ENCODE peak calls at places on chromosomes 13 and 19, in ten cellular contexts. I is body of pancreas, Q is stomach, H is pancreas, D is psoas muscle, C is uterus, R is breast epithelium, L is suprapubic skin, E is lung, N is NT2/D1. W is an unnamed sample.
A peak's percentile ranks its signal among the peaks of the same experiment; 100 is the strongest.

GRCh38 chr19:50720181-50720920 is 749 bp upstream of the SHANK1 start:
- DNase-seq in L (no peak), E (no peak), D (no peak), H (no peak), C (no peak), Q (no peak), N (no peak), I (no peak), R (no peak), W (no peak)

GRCh38 chr13:93788456-93788855 is 561.8 kb downstream of the GPC6 start:
- DNase-seq in E (no peak), D (no peak), H (no peak), L (no peak), R (no peak), N (no peak), I (no peak), C (no peak), Q (no peak), W (no peak)

GRCh38 chr19:46783670-46784069 is 4.7 kb downstream of the SLC1A5 start:
- DNase-seq in N (no peak), E (no peak), R (no peak), I (no peak), L (no peak), D (no peak), H (no peak), C (no peak), Q (no peak), W (no peak)

GRCh38 chr19:51415187-51415586 is 2.3 kb downstream of the SIGLEC10 start:
- DNase-seq in I (no peak), D (no peak), N (no peak), C (no peak), R (no peak), Q (no peak), L (no peak), E (no peak), H (no peak), W (no peak)

GRCh38 chr13:98509271-98510155 is 67.4 kb downstream of the STK24 start:
- DNase-seq in N (no peak), L (peak; percentile 84), H (no peak), E (peak; percentile 44), Q (peak; percentile 66), R (no peak), D (peak; percentile 60), I (no peak), C (no peak), W (peak; percentile 86)

GRCh38 chr13:61286148-61286745 is 129.4 kb downstream of the PCDH20 start:
- DNase-seq in R (no peak), N (peak; percentile 6), C (no peak), H (no peak), I (no peak), Q (peak; percentile 27), D (no peak), E (no peak), L (no peak), W (no peak)

GRCh38 chr19:41554902-41555301 is 21.1 kb upstream of the CEACAM21 start:
- DNase-seq in N (no peak), Q (no peak), H (no peak), E (no peak), C (no peak), D (no peak), R (no peak), I (no peak), L (no peak), W (no peak)

GRCh38 chr19:8688930-8689329 is 9.7 kb downstream of the ACTL9 start:
- DNase-seq in L (no peak), I (no peak), D (no peak), H (no peak), E (no peak), C (no peak), Q (no peak), R (no peak), N (no peak), W (no peak)

GRCh38 chr19:55080915-55081772 is 5.5 kb downstream of the EPS8L1 start:
- DNase-seq in I (peak; percentile 68), C (peak; percentile 53), N (no peak), E (peak; percentile 92), R (peak; percentile 74), H (peak; percentile 72), Q (peak; percentile 66), L (peak; percentile 90), D (peak; percentile 69), W (peak; percentile 95)

GRCh38 chr13:20713751-20714150 is 10.3 kb downstream of the IL17D start:
- DNase-seq in C (no peak), L (no peak), N (no peak), E (no peak), R (no peak), H (no peak), I (no peak), Q (no peak), D (peak; percentile 59), W (peak; percentile 71)

GRCh38 chr13:104833221-104833620 is 1702.2 kb downstream of the EFNB2 start:
- DNase-seq in I (no peak), H (no peak), D (no peak), N (no peak), E (no peak), C (no peak), Q (no peak), R (no peak), L (no peak), W (no peak)

DNA sequence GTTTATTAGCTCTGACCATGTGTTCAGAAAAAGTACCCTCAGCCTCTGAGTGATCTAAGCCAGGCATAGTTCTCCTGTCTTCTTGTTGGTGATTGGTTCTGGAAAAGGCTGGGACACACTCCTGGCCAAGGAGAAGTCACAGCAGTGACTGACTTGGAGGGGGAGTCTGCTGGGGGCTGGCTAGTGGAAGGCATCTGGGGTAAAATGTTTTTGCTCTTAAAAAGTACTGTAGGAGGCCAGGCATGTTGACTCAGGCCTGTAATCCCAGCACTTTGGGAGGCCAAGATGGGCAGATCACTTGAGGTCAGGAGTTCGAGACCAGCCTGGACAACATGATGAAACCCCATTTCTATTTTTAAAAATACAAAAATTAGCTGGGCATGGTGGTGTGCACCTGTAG is 21.7 kb downstream of the FAM187B start:
- DNase-seq in D (no peak), I (no peak), Q (peak; percentile 10), R (no peak), H (no peak), C (no peak), L (no peak), N (no peak), E (peak; percentile 14), W (no peak)
- H3K4me1 ChIP-seq in D (no peaks in the 10 kb centered on the region), I (peaks cover 11% of the 10 kb centered on the region), Q (peaks cover 3% of the 10 kb centered on the region), R (no peaks in the 10 kb centered on the region), H (no peaks in the 10 kb centered on the region), C (no peaks in the 10 kb centered on the region), L (no peaks in the 10 kb centered on the region), N (peaks cover 9% of the 10 kb centered on the region), E (no peaks in the 10 kb centered on the region), W (peaks cover 3% of the 10 kb centered on the region)

GRCh38 chr19:13047374-13047773 is 52.1 kb downstream of the NFIX start:
- DNase-seq in N (no peak), L (no peak), C (no peak), E (no peak), Q (no peak), H (no peak), R (no peak), D (no peak), I (no peak), W (no peak)

GRCh38 chr19:13045812-13046211 is 50.5 kb downstream of the NFIX start:
- DNase-seq in C (no peak), R (no peak), L (no peak), I (no peak), H (no peak), D (no peak), Q (no peak), E (no peak), N (no peak), W (no peak)

GRCh38 chr19:13042443-13043130 is 47.3 kb downstream of the NFIX start:
- DNase-seq in Q (no peak), E (no peak), L (no peak), D (no peak), H (no peak), I (no peak), C (no peak), R (no peak), N (no peak), W (peak; percentile 39)

GRCh38 chr19:13043285-13043684 is 48.0 kb downstream of the NFIX start:
- DNase-seq in C (no peak), R (no peak), D (no peak), N (no peak), I (no peak), E (no peak), Q (no peak), H (no peak), L (no peak), W (no peak)

GRCh38 chr19:13044160-13044853 is 49.0 kb downstream of the NFIX start:
- DNase-seq in D (no peak), L (no peak), Q (no peak), R (no peak), C (no peak), I (no peak), H (no peak), N (no peak), E (no peak), W (no peak)
- H3K4me1 ChIP-seq in D (peaks cover 91% of the 10 kb centered on the region), L (peaks cover 92% of the 10 kb centered on the region), Q (peaks cover 36% of the 10 kb centered on the region), R (peaks cover 37% of the 10 kb centered on the region), C (peaks cover 28% of the 10 kb centered on the region), I (peaks cover 39% of the 10 kb centered on the region), H (peaks cover 6% of the 10 kb centered on the region), N (no peaks in the 10 kb centered on the region), E (no peaks in the 10 kb centered on the region), W (peaks cover 33% of the 10 kb centered on the region)

DNA sequence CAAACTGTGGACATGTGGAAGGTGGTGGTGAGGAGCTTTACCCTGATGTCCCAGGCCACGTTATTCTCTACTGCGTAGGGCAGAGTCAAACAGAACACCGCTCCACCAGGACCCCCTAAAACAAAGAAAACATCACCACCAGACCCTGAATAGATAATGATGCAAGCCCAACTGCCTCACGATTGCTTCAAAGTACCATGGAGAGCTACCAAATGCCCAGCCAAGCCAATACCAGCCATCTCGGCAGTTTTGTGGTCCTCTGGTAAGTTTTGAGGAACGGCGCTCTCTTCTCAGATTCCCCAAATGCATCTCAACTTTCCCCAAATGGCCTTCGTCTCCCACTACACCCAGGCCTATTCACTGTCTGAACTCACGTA is 5.6 kb downstream of the RANBP3 start:
- DNase-seq in L (no peak), D (no peak), N (no peak), E (no peak), R (no peak), C (no peak), Q (no peak), H (no peak), I (no peak), W (no peak)
- H3K4me1 ChIP-seq in L (peaks cover 72% of the 10 kb centered on the region), D (peaks cover 63% of the 10 kb centered on the region), N (peaks cover 15% of the 10 kb centered on the region), E (peaks cover 23% of the 10 kb centered on the region), R (peaks cover 35% of the 10 kb centered on the region), C (peaks cover 14% of the 10 kb centered on the region), Q (peaks cover 60% of the 10 kb centered on the region), H (peaks cover 52% of the 10 kb centered on the region), I (peaks cover 87% of the 10 kb centered on the region), W (peaks cover 21% of the 10 kb centered on the region)

DNA sequence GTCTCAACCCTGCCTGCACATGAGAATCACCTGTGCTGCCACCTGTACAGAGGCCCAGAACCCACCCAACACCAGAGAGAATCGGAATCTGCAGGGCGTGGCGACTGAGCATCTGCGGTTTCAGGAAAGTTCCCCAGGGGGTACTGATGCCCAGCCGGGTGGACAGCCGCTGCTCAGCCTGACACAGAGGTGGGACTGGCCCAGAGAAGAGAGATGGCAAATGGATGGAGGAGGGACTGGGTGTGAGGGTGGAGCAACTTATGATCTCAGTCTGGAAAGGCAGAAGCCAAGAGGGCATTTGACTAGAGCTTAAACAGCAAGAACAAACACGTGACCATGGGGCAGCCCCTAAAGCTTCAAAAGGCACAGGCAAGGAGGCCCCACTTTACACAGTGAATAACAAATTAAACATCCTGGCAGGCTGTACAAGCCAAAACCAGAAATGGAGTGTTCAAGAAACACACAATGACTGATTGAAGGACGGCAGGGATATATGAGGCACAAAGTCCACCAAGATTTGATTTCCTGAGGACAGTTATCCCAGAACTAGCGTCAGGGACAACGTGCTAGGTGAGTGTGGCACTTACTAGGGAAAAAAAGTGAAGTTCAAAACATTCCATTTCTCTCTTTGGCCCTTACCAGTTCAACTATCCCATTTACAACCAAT is 3.1 kb downstream of the RANBP3 start:
- DNase-seq in I (no peak), H (no peak), C (no peak), D (no peak), L (no peak), E (peak; percentile 59), Q (no peak), R (no peak), N (no peak), W (peak; percentile 17)
- H3K4me1 ChIP-seq in I (peaks cover 73% of the 10 kb centered on the region), H (peaks cover 30% of the 10 kb centered on the region), C (peaks cover 15% of the 10 kb centered on the region), D (peaks cover 45% of the 10 kb centered on the region), L (peaks cover 60% of the 10 kb centered on the region), E (peaks cover 8% of the 10 kb centered on the region), Q (peaks cover 50% of the 10 kb centered on the region), R (peaks cover 26% of the 10 kb centered on the region), N (peaks cover 13% of the 10 kb centered on the region), W (peaks cover 12% of the 10 kb centered on the region)

W was measured in right cardiac atrium.